ENCODE peak calls at places on chromosomes 6 and 20, in six cellular contexts. O, P, C, M, N and T are unnamed samples.

GRCh38 chr20:37538003-37538402 is 10.3 kb upstream of the BLCAP start:
- DNase-seq in N (peak; percentile 28), P (no peak), M (peak; percentile 74), C (no peak), O (peak; percentile 76), T (no peak)

GRCh38 chr6:3306848-3307247 is 48.1 kb downstream of the PSMG4 start:
- DNase-seq in O (no peak), P (no peak), C (no peak), M (no peak), N (peak; percentile 40), T (no peak)

GRCh38 chr6:145745861-145746260 is 10.5 kb upstream of the EPM2A start:
- DNase-seq in N (no peak), P (no peak), M (no peak), O (no peak), C (no peak), T (no peak)

GRCh38 chr20:15930324-15931305 is 642.6 kb downstream of the KIF16B start:
- DNase-seq in M (peak; percentile 38), O (peak; percentile 59), C (no peak), P (no peak), N (no peak), T (no peak)

GRCh38 chr6:92132446-92132845 is 1286.9 kb downstream of the EPHA7 start:
- DNase-seq in P (no peak), C (no peak), O (no peak), M (no peak), N (no peak), T (no peak)

GRCh38 chr20:4795394-4795793 is 73.7 kb downstream of the PRND start:
- DNase-seq in C (peak; percentile 58), O (peak; percentile 40), N (no peak), M (peak; percentile 70), P (no peak), T (peak; percentile 66)

GRCh38 chr20:52490715-52491430 is 299.3 kb upstream of the ZFP64 start:
- DNase-seq in P (no peak), C (no peak), M (peak; percentile 95), O (peak; percentile 4), N (no peak), T (no peak)

GRCh38 chr6:21824431-21825180 is 231.1 kb downstream of the SOX4 start:
- DNase-seq in O (no peak), M (no peak), P (no peak), C (no peak), N (no peak), T (no peak)

GRCh38 chr6:6712979-6713514 is 124.5 kb downstream of the LY86 start:
- DNase-seq in M (no peak), C (no peak), N (no peak), O (no peak), P (no peak), T (no peak)

GRCh38 chr20:57573176-57573575 is 12.3 kb downstream of the PCK1 start:
- DNase-seq in N (no peak), C (no peak), M (no peak), O (no peak), P (no peak), T (no peak)

GRCh38 chr20:32207211-32207625 is 325 bp downstream of the PLAGL2 start:
- DNase-seq in O (no peak), N (no peak), M (no peak), C (no peak), P (no peak), T (peak; percentile 33)

GRCh38 chr6:38348366-38348765 is 291.4 kb downstream of the BTBD9 start:
- DNase-seq in P (no peak), M (no peak), C (no peak), O (no peak), N (no peak), T (no peak)

GRCh38 chr6:90119618-90120017 is 177.0 kb downstream of the BACH2 start:
- DNase-seq in P (no peak), M (no peak), C (no peak), N (no peak), O (no peak), T (no peak)

GRCh38 chr6:36633915-36634314 is 39.8 kb downstream of the SRSF3 start:
- DNase-seq in M (peak; percentile 95), O (peak; percentile 83), P (no peak), N (no peak), C (no peak), T (no peak)

GRCh38 chr6:150491796-150492142 is 107.9 kb upstream of the PLEKHG1 start:
- DNase-seq in C (no peak), M (no peak), N (no peak), O (no peak), P (no peak), T (no peak)

GRCh38 chr6:25217275-25217674 is 61.9 kb upstream of the CARMIL1 start:
- DNase-seq in M (no peak), C (no peak), P (no peak), N (no peak), O (no peak), T (no peak)

GRCh38 chr6:111555041-111555440 is 50.6 kb downstream of the TRAF3IP2 start:
- DNase-seq in M (no peak), O (peak; percentile 59), C (no peak), P (no peak), N (no peak), T (no peak)

GRCh38 chr6:10736721-10737120 is 10.9 kb upstream of the TMEM14B start:
- DNase-seq in P (no peak), C (no peak), O (no peak), N (no peak), M (no peak), T (no peak)

GRCh38 chr6:53800976-53801375 is 6.2 kb downstream of the LRRC1 start:
- DNase-seq in P (no peak), M (no peak), C (no peak), O (no peak), N (no peak), T (no peak)

GRCh38 chr6:118735320-118735719 is 83.9 kb upstream of the CEP85L start:
- DNase-seq in P (no peak), C (peak; percentile 57), N (no peak), M (peak; percentile 37), O (no peak), T (no peak)

GRCh38 chr20:1825492-1825891 is 69.7 kb upstream of the SIRPA start:
- DNase-seq in C (no peak), N (no peak), M (peak; percentile 85), O (no peak), P (no peak), T (no peak)

GRCh38 chr6:161261325-161261724 is 12.5 kb downstream of the AGPAT4 start:
- DNase-seq in C (no peak), M (no peak), N (no peak), P (no peak), O (no peak), T (no peak)

GRCh38 chr20:43666376-43667328 is at the start of gene MYBL2:
- DNase-seq in C (peak; percentile 93), O (peak; percentile 39), N (no peak), M (peak; percentile 60), P (peak; percentile 78), T (peak; percentile 74)

GRCh38 chr6:149484733-149485700 is at the start of gene ZC3H12D:
- DNase-seq in P (no peak), N (peak; percentile 91), O (no peak), C (peak; percentile 60), M (no peak), T (peak; percentile 92)

GRCh38 chr6:67909354-67909753 is 725.7 kb upstream of the ADGRB3 start:
- DNase-seq in O (no peak), M (no peak), N (no peak), P (no peak), C (no peak), T (no peak)

GRCh38 chr6:116047173-116047933 is 13.3 kb downstream of the FRK start:
- DNase-seq in P (no peak), C (no peak), O (peak; percentile 50), N (no peak), M (no peak), T (no peak)

GRCh38 chr6:58198301-58198700 is 880.9 kb downstream of the PRIM2 start:
- DNase-seq in C (no peak), M (no peak), O (no peak), P (no peak), N (no peak), T (no peak)

GRCh38 chr6:65997539-65997938 is 290.5 kb upstream of the EYS start:
- DNase-seq in N (no peak), C (no peak), O (no peak), P (no peak), M (no peak), T (no peak)

GRCh38 chr6:65998544-65998943 is 291.5 kb upstream of the EYS start:
- DNase-seq in O (no peak), N (no peak), M (no peak), C (no peak), P (no peak), T (no peak)

GRCh38 chr6:65999288-65999791 is 292.3 kb upstream of the EYS start:
- DNase-seq in O (no peak), P (no peak), M (no peak), N (no peak), C (no peak), T (no peak)
- TF ChIP-seq CTCF in O (no peak), P (no peak), M (no peak), N (no peak), C (no peak), T (no peak)

GRCh38 chr6:82080767-82081166 is 166.8 kb downstream of the IBTK start:
- DNase-seq in O (no peak), N (no peak), P (no peak), C (no peak), M (no peak), T (no peak)

GRCh38 chr6:82078286-82078908 is 169.1 kb downstream of the IBTK start:
- DNase-seq in O (no peak), N (no peak), M (no peak), C (no peak), P (no peak), T (no peak)

GRCh38 chr6:82072771-82073170 is 174.8 kb downstream of the IBTK start:
- DNase-seq in N (no peak), O (peak; percentile 69), P (no peak), M (peak; percentile 8), C (no peak), T (no peak)

GRCh38 chr6:82073484-82073883 is 174.1 kb downstream of the IBTK start:
- DNase-seq in C (no peak), M (no peak), O (no peak), P (no peak), N (no peak), T (no peak)

GRCh38 chr6:82076855-82077254 is 170.7 kb downstream of the IBTK start:
- DNase-seq in O (no peak), C (no peak), M (peak; percentile 10), N (no peak), P (no peak), T (no peak)
- TF ChIP-seq CTCF in O (no peak), C (no peak), M (no peak), N (no peak), P (no peak), T (no peak)

GRCh38 chr6:23021487-23021886 is 452.1 kb downstream of the HDGFL1 start:
- DNase-seq in C (no peak), O (no peak), P (no peak), M (no peak), N (no peak), T (no peak)
- TF ChIP-seq CTCF in C (no peak), O (no peak), P (no peak), M (no peak), N (no peak), T (no peak)

DNA sequence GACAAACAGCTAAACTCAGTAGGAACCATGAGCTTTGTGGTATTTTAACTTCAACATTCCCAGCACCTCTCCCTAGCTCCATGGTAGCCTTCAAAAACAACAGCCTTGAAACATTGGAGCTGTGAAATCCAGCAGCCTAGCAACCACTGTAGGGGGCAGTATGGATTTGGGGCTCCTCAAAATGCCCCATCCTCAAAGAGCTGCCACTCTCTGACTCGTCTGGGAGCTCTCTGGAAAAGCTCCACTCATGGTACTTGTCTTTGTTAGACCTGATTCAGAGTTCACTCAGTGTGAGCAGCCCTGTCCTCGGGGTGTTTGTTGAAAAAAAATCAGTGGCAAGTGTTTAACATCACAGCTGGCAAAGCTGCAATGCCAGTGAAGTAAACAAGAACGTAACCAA is 82.9 kb downstream of the KIF6 start:
- DNase-seq in P (no peak), O (no peak), C (no peak), N (no peak), M (no peak), T (no peak)
- TF ChIP-seq CTCF in P (no peak), O (no peak), C (no peak), N (no peak), M (no peak), T (no peak)